ENCODE peak calls at places on chromosome 3, in four cellular contexts. W is GM23248, T is hepatocyte, J is GM23338. Y is an unnamed sample. For H3K4me1, the result is how much of the 10 kb centered on the place peaks cover.

GRCh38 chr3:184578822-184579221 is 17.2 kb downstream of the EPHB3 start:
- DNase-seq in T (no peak), J (no peak), W (no peak), Y (no peak)

GRCh38 chr3:109114746-109115145 is 3.2 kb downstream of the MORC1 start:
- DNase-seq in T (no peak), J (no peak), W (no peak), Y (no peak)

GRCh38 chr3:51711352-51712019 is 4.6 kb downstream of the GRM2 start:
- DNase-seq in J (no peak), W (no peak), T (no peak), Y (no peak)

GRCh38 chr3:60079076-60079475 is 1029.3 kb upstream of the CFAP20DC start:
- DNase-seq in W (no peak), J (peak), T (no peak), Y (no peak)

GRCh38 chr3:196867155-196867506 is 589 bp upstream of the SENP5 start:
- DNase-seq in J (no peak), T (no peak), W (no peak), Y (no peak)

GRCh38 chr3:53674582-53674981 is 171.6 kb downstream of the CHDH start:
- DNase-seq in T (no peak), W (no peak), J (no peak), Y (no peak)

GRCh38 chr3:194572944-194573491 is 60.2 kb downstream of the TMEM44 start:
- DNase-seq in W (peak), J (no peak), T (no peak), Y (no peak)

GRCh38 chr3:38168151-38168987 is 3.0 kb downstream of the OXSR1 start:
- DNase-seq in T (no peak), W (peak), J (no peak), Y (no peak)

GRCh38 chr3:104908761-104909160 is 457.9 kb upstream of the ALCAM start:
- DNase-seq in T (no peak), W (peak), J (peak), Y (no peak)

GRCh38 chr3:149363053-149363452 is 14.4 kb downstream of the TM4SF1 start:
- DNase-seq in W (peak), J (no peak), T (no peak), Y (no peak)
- TF ChIP-seq EZH2phosphoT487 in W (no peak), J (no peak), T (no peak), Y (no peak)

GRCh38 chr3:183270344-183270743 is 17.3 kb downstream of the B3GNT5 start:
- DNase-seq in W (no peak), J (no peak), T (no peak), Y (no peak)

GRCh38 chr3:183269345-183269744 is 16.3 kb downstream of the B3GNT5 start:
- DNase-seq in J (no peak), T (no peak), W (no peak), Y (no peak)

GRCh38 chr3:183274609-183275008 is 21.6 kb downstream of the B3GNT5 start:
- DNase-seq in J (no peak), T (no peak), W (peak), Y (no peak)

GRCh38 chr3:183272792-183273191 is 19.7 kb downstream of the B3GNT5 start:
- DNase-seq in T (no peak), J (no peak), W (no peak), Y (no peak)

GRCh38 chr3:183272142-183272541 is 19.1 kb downstream of the B3GNT5 start:
- DNase-seq in J (no peak), T (no peak), W (no peak), Y (no peak)
- H3K4me1 ChIP-seq in J (under half), T (under half), W (under half), Y (under half)

DNA sequence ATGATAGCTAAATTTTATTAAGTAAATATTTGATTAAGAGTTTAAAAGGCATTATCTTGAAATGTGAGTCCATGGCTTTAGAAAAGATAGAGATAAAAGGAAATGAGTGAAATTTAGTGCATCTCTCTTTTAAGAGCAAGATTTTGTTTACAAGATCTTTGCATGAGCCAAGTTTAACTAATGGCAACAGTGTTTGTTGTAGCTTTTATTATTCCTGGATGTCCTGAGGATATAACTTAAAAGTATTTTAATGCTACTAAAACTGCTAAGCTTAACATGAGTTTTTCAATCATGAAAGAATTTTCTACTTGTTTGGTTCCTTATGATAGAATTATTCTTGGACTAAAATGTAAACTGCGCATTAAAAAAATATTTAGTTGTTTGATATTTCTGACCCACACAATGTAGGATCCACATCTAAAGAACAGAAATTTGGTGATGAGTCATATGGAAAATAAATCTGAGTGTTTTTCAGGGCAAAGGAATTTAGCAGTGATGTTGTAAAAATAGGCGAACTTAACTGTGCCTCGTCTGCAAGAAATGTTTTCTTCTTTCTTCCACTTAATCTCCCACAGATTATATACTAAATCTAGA is 70.8 kb downstream of the RAP2B start:
- DNase-seq in J (no peak), T (no peak), W (peak), Y (no peak)
- TF ChIP-seq EZH2phosphoT487 in J (no peak), T (peak), W (no peak), Y (no peak)

DNA sequence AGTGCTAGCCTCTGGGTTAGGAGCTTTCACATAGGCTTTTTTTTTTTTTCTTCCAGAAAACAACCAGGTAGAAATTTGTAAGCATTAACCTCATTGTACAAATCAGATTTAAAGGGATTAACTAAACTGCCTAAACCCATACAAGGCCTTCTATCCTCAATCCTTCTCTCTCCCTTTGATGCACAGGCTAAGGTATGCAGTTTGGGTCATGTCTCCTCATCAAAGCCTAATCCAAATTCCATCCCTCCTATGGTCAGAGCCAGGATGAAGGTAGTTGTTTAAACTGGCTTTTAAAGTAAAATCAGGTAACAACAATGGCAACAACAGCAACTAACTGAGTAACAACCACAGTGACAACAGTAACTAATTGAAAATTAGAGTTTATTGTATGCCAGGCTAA is 115.6 kb upstream of the SOX2 start:
- DNase-seq in W (no peak), T (no peak), J (peak), Y (no peak)
- H3K4me1 ChIP-seq in W (under half), T (under half), J (under half), Y (under half)

GRCh38 chr3:25427155-25428002 is 684 bp upstream of the RARB start:
- DNase-seq in W (peak), T (peak), J (no peak), Y (no peak)
- TF ChIP-seq EZH2phosphoT487 in W (no peak), T (no peak), J (no peak), Y (no peak)

GRCh38 chr3:171807806-171808205 is 2.5 kb downstream of the PLD1 start:
- DNase-seq in J (no peak), T (no peak), W (no peak), Y (no peak)

GRCh38 chr3:171804618-171805389 is 5.5 kb downstream of the PLD1 start:
- DNase-seq in W (peak), T (no peak), J (no peak), Y (no peak)

GRCh38 chr3:171807129-171807675 is 3.1 kb downstream of the PLD1 start:
- DNase-seq in W (no peak), J (no peak), T (no peak), Y (no peak)

GRCh38 chr3:171805687-171806086 is 4.6 kb downstream of the PLD1 start:
- DNase-seq in W (no peak), J (no peak), T (no peak), Y (no peak)

DNA sequence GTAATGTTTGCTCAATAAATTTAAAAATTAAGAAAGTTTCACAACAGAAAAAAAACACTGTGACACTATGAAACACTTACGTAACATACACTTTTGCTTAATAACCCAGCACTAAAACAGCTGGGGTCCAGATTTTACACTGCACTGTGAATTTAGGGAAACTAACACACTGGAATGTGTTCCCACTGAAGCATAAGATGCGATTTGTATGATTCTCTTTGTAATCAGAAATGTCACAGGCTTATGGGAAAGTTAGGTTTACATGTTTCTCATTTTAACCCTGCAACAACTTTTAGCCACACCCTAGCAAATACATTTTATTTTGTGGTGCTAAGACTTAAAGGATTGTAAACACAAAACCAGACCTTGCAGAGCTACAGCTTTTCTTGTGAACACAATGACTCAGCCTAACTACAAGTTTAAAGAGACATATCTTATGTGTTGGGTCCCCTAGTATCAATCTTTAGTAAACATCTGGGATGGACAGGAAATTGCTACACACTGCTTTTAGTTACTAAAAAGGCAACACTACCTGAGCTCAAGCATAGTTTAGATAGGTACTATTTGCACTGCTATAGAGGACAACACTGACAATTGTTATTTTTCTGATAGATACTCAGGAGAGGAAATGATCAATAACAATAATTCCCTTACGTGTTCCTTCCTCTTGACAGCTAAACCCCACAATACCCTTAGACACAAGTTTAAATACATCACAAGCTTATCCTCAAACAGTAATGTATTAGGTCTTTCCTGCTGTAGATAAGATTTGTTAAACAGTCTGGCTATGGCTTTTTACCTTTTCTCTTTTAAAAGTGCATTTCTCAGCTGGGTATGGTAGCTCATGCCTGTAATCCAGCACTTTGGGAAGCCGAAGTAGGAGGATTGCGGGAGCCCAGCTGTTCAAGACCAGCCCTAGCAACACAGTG is 3.8 kb downstream of the PLD1 start:
- DNase-seq in W (peak), T (peak), J (no peak), Y (no peak)
- H3K4me1 ChIP-seq in W (under half), T (under half), J (under half), Y (under half)

GRCh38 chr3:186057594-186057993 is 51.3 kb downstream of the ETV5 start:
- DNase-seq in J (peak), T (peak), W (peak), Y (no peak)
- TF ChIP-seq EZH2phosphoT487 in J (no peak), T (no peak), W (no peak), Y (no peak)

DNA sequence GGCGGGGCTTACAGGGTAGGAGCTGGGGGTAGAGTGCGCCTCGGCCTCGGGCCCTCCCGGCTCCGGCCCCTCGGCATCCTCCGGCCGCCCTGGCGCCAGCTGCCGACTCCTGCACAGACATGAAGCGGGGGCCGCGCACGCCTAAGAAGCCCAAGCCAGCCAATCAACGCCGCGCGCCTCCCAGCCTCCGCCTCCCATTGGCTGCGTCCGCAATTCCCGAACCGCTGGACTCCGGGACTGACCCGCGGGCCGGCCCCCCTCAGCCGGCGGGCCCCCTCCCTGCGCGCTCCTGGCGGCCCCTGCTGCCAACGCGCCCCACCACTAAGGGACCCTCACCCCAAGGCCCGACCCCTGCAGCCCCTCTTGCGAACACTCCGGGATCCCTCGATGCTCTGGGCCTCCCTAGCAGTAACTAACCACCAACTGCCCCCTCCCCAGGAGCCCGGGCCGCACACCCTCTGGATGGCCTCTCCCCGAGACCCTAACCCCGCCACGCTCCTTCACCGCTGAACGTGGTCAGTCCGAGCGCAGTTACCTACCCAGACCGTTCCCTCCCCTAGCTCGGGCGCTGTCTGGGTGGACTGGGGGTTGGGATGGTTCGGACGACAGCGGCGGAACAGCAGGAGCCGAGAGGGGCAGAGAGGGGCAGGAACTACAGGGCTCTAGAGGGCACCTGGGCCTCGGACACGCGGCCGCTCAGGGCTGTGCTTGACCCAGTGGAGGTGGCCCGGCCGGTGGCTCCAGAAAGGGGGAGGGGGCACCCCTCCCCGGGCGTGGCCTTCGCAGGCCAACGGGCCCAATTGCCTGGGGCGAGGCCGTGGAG is 5.0 kb downstream of the GATA2 start:
- DNase-seq in W (peak), T (peak), J (peak), Y (peak)
- H3K4me1 ChIP-seq in W (under half), T (half or more), J (half or more), Y (under half)

GRCh38 chr3:40969341-40969740 is 230.0 kb upstream of the CTNNB1 start:
- DNase-seq in W (no peak), T (no peak), J (no peak), Y (peak)

GRCh38 chr3:40971191-40972168 is 227.8 kb upstream of the CTNNB1 start:
- DNase-seq in W (peak), T (peak), J (no peak), Y (peak)

GRCh38 chr3:40968666-40969065 is 230.6 kb upstream of the CTNNB1 start:
- DNase-seq in T (no peak), J (no peak), W (no peak), Y (no peak)

GRCh38 chr3:40972350-40972749 is 227.0 kb upstream of the CTNNB1 start:
- DNase-seq in J (no peak), T (no peak), W (no peak), Y (no peak)

GRCh38 chr3:40970067-40970466 is 229.2 kb upstream of the CTNNB1 start:
- DNase-seq in J (no peak), T (no peak), W (no peak), Y (no peak)
- TF ChIP-seq EZH2phosphoT487 in J (no peak), T (no peak), W (no peak), Y (no peak)

DNA sequence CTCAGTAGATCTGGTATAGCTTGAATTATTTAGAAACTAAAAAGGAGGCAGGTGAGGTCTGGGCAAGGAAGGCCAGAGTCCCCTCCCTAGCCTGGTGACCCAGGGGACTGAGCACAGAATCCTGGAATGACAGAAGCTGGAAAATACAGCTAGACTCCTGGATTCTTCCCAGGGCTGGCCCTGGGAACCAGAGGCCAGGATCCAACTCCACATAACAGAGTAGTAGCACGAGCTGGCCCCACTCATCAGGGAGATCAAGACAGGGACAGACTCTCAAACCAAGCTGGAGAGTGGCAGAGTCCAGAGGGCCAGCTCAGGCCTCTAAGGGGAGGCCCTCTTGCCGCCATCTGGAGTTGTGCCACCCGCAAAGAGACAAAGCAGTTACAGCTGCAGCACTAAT is 10.7 kb downstream of the VIPR1 start:
- DNase-seq in W (no peak), J (no peak), T (no peak), Y (no peak)
- H3K4me1 ChIP-seq in W (under half), J (under half), T (under half), Y (under half)